ENCODE peak calls at places on chromosomes 4 and X, in six cellular contexts. Y is heart right ventricle, E is MM.1S, O is kidney, C is GM23338, F is HepG2. N is an unnamed sample.

GRCh38 chr4:21954406-21954805 is 5.8 kb upstream of the KCNIP4 start:
- DNase-seq in E (no peak), C (no peak), F (no peak), O (no peak), Y (no peak), N (no peak)

GRCh38 chr4:154602404-154603020 is 9.9 kb downstream of the FGG start:
- DNase-seq in Y (no peak), E (no peak), C (no peak), O (no peak), F (no peak), N (no peak)

GRCh38 chrX:77742788-77743476 is 43.1 kb downstream of the ATRX start:
- DNase-seq in O (no peak), E (no peak), F (no peak), Y (peak; percentile 27), C (no peak), N (peak; percentile 63)

GRCh38 chrX:67574696-67575095 is 30.9 kb downstream of the AR start:
- DNase-seq in O (no peak), E (no peak), Y (no peak), F (no peak), C (no peak), N (no peak)

GRCh38 chr4:123120473-123120872 is 198.1 kb upstream of the NUDT6 start:
- DNase-seq in F (no peak), O (no peak), Y (no peak), C (no peak), E (no peak), N (no peak)

GRCh38 chrX:112826020-112826419 is 14.6 kb downstream of the AMOT start:
- DNase-seq in C (no peak), F (no peak), Y (no peak), E (no peak), O (no peak), N (no peak)

GRCh38 chr4:174190832-174191500 is 92.5 kb downstream of the FBXO8 start:
- DNase-seq in E (no peak), F (no peak), O (no peak), C (no peak), Y (no peak), N (no peak)

GRCh38 chrX:114017086-114017485 is 566.8 kb upstream of the HTR2C start:
- DNase-seq in F (no peak), O (no peak), C (no peak), Y (no peak), E (no peak), N (no peak)

GRCh38 chrX:114599903-114600302 is 16.0 kb downstream of the HTR2C start:
- DNase-seq in Y (no peak), O (no peak), F (no peak), E (no peak), C (no peak), N (no peak)

GRCh38 chr4:130210871-130211270 is 1114.9 kb downstream of the C4orf33 start:
- DNase-seq in C (no peak), E (no peak), O (no peak), F (no peak), Y (no peak), N (no peak)

GRCh38 chr4:173418636-173419035 is 19.7 kb upstream of the SCRG1 start:
- DNase-seq in C (no peak), F (no peak), Y (no peak), O (no peak), E (no peak), N (no peak)

GRCh38 chrX:109797311-109797975 is 64.4 kb upstream of the ACSL4 start:
- DNase-seq in F (peak; percentile 54), O (no peak), E (no peak), C (no peak), Y (no peak), N (no peak)

GRCh38 chrX:135477576-135477975 is 42.9 kb upstream of the INTS6L start:
- DNase-seq in E (peak; percentile 57), Y (peak; percentile 49), C (peak; percentile 71), F (peak; percentile 33), O (peak; percentile 60), N (peak; percentile 61)

GRCh38 chrX:113634565-113634964 is 793.9 kb upstream of the AMOT start:
- DNase-seq in Y (no peak), E (no peak), C (no peak), O (no peak), F (no peak), N (no peak)

GRCh38 chr4:95599777-95600436 is 51.1 kb upstream of the UNC5C start:
- DNase-seq in O (no peak), C (no peak), Y (no peak), F (no peak), E (peak; percentile 51), N (no peak)

GRCh38 chr4:94941706-94942105 is 184.0 kb downstream of the BMPR1B start:
- DNase-seq in C (no peak), Y (no peak), O (no peak), F (no peak), E (no peak), N (no peak)

GRCh38 chr4:113378836-113379235 is 329.4 kb downstream of the ANK2 start:
- DNase-seq in F (no peak), O (no peak), Y (no peak), E (no peak), C (no peak), N (no peak)

GRCh38 chr4:113371061-113371460 is 321.6 kb downstream of the ANK2 start:
- DNase-seq in O (no peak), F (no peak), Y (no peak), E (no peak), C (no peak), N (no peak)

GRCh38 chr4:113375964-113376666 is 326.7 kb downstream of the ANK2 start:
- DNase-seq in Y (no peak), E (no peak), O (no peak), C (no peak), F (no peak), N (no peak)
- H3K4me3 ChIP-seq in Y (no peak overlapping the region), E (no peak overlapping the region), O (no peak overlapping the region), C (no peak overlapping the region), F (no peak overlapping the region), N (no peak overlapping the region)

GRCh38 chr4:139314047-139314800 is 11.9 kb upstream of the NDUFC1 start:
- DNase-seq in F (no peak), Y (no peak), C (peak; percentile 49), E (no peak), O (no peak), N (no peak)
- H3K36me3 ChIP-seq in F (peaks cover 1% of the 10 kb centered on the region), Y (no peaks in the 10 kb centered on the region), C (no peaks in the 10 kb centered on the region), E (no peaks in the 10 kb centered on the region), O (no peaks in the 10 kb centered on the region), N (no peaks in the 10 kb centered on the region)

GRCh38 chrX:125402807-125403206 is 83.1 kb downstream of the TEX13C start:
- DNase-seq in E (no peak), F (no peak), O (no peak), C (no peak), Y (no peak), N (no peak)

GRCh38 chrX:125407314-125407713 is 87.6 kb downstream of the TEX13C start:
- DNase-seq in O (no peak), C (no peak), Y (no peak), E (no peak), F (no peak), N (no peak)

GRCh38 chrX:125404667-125405160 is 85.0 kb downstream of the TEX13C start:
- DNase-seq in Y (no peak), F (no peak), O (no peak), C (no peak), E (no peak), N (no peak)

GRCh38 chrX:125405339-125405738 is 85.7 kb downstream of the TEX13C start:
- DNase-seq in C (no peak), O (no peak), E (no peak), Y (no peak), F (no peak), N (no peak)
- H3K4me3 ChIP-seq in C (no peak overlapping the region), O (no peak overlapping the region), E (no peak overlapping the region), Y (no peak overlapping the region), F (no peak overlapping the region), N (no peak overlapping the region)

GRCh38 chrX:65731684-65732289 is 64.3 kb downstream of the MSN start:
- DNase-seq in Y (no peak), F (no peak), C (no peak), E (no peak), O (no peak), N (no peak)
- H3K36me3 ChIP-seq in Y (peaks cover 95% of the 10 kb centered on the region), F (no peaks in the 10 kb centered on the region), C (no peaks in the 10 kb centered on the region), E (no peaks in the 10 kb centered on the region), O (peaks cover 70% of the 10 kb centered on the region), N (peaks cover 68% of the 10 kb centered on the region)

GRCh38 chr4:144353240-144353639 is 212.7 kb upstream of the GYPA start:
- DNase-seq in E (no peak), Y (no peak), C (peak; percentile 4), F (no peak), O (no peak), N (no peak)
- H3K4me3 ChIP-seq in E (no peak overlapping the region), Y (no peak overlapping the region), C (no peak overlapping the region), F (no peak overlapping the region), O (no peak overlapping the region), N (no peak overlapping the region)

GRCh38 chr4:13597604-13598003 is 29.9 kb downstream of the BOD1L1 start:
- DNase-seq in Y (no peak), F (no peak), O (no peak), C (no peak), E (no peak), N (no peak)
- H3K36me3 ChIP-seq in Y (peaks cover 79% of the 10 kb centered on the region), F (peaks cover 11% of the 10 kb centered on the region), O (peaks cover 33% of the 10 kb centered on the region), C (peaks cover 14% of the 10 kb centered on the region), E (no peaks in the 10 kb centered on the region), N (peaks cover 78% of the 10 kb centered on the region)

DNA sequence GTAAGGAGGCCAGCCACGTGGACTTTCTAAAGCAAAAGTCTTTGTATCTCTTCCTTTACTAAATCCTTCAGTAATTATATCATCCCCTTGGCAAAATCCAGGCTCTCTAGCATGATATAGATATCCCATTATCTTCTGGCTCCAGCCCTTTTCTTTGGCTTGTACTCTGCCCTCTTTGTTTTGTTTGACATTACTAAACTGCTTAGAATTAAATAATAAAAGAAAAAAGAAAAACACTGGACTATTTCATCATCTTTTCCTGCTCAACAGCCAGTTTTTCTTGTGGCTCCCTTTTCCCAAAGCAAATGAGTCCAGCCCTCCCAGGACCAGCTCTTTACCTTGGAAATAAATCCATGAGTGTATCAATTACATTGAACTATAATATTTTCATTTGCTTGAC is 33.5 kb upstream of the LDB2 start:
- DNase-seq in C (no peak), Y (no peak), E (no peak), F (no peak), O (no peak), N (no peak)
- H3K4me3 ChIP-seq in C (no peak overlapping the region), Y (no peak overlapping the region), E (no peak overlapping the region), F (no peak overlapping the region), O (no peak overlapping the region), N (no peak overlapping the region)

N was measured in right atrium auricular region.